ENCODE peak calls at places on chromosomes 6 and 20, in eight cellular contexts. S is colonic mucosa, M is psoas muscle, D is PC-3, V is hepatocyte, H is esophagus muscularis mucosa, I is A673, A is stomach. W is an unnamed sample.

GRCh38 chr6:152461556-152461955 is 175.6 kb downstream of the SYNE1 start:
- DNase-seq in H (no peak), V (no peak), M (no peak), D (peak; percentile 39), S (no peak), I (peak; percentile 55), A (no peak), W (no peak)

GRCh38 chr6:10725716-10726115 is 2.8 kb downstream of the TMEM14C start:
- DNase-seq in S (no peak), M (no peak), D (no peak), A (no peak), V (no peak), I (no peak), H (no peak), W (no peak)

GRCh38 chr6:76351275-76351674 is 278.8 kb upstream of the IMPG1 start:
- DNase-seq in S (no peak), V (peak; percentile 32), A (no peak), D (peak; percentile 20), I (peak; percentile 0), M (no peak), H (no peak), W (no peak)

GRCh38 chr6:130466052-130466743 is 100.4 kb downstream of the TMEM200A start:
- DNase-seq in V (no peak), D (peak; percentile 18), M (no peak), I (no peak), H (no peak), S (no peak), A (no peak), W (no peak)

GRCh38 chr6:129498950-129499870 is 210.8 kb downstream of the ARHGAP18 start:
- DNase-seq in S (peak; percentile 26), M (no peak), A (no peak), H (no peak), V (peak; percentile 74), D (peak; percentile 81), I (peak; percentile 84), W (no peak)

GRCh38 chr6:159125977-159126376 is 43.2 kb upstream of the FNDC1 start:
- DNase-seq in S (no peak), H (no peak), V (no peak), I (no peak), D (no peak), A (no peak), M (peak; percentile 84), W (no peak)

GRCh38 chr6:14734416-14735340 is 511.2 kb upstream of the JARID2 start:
- DNase-seq in D (peak; percentile 98), S (no peak), I (no peak), H (no peak), A (no peak), M (no peak), V (no peak), W (no peak)

GRCh38 chr20:59948828-59949720 is 8.9 kb downstream of the FAM217B start:
- DNase-seq in H (no peak), A (no peak), I (peak; percentile 62), S (no peak), V (peak; percentile 69), M (no peak), D (peak; percentile 69), W (no peak)

GRCh38 chr6:66328181-66328580 is 621.2 kb upstream of the EYS start:
- DNase-seq in V (no peak), I (no peak), H (no peak), A (no peak), D (peak; percentile 75), S (no peak), M (no peak), W (no peak)

GRCh38 chr6:26400626-26401025 is 1.4 kb upstream of the BTN3A1 start:
- DNase-seq in H (no peak), A (no peak), I (no peak), D (no peak), S (no peak), V (no peak), M (no peak), W (no peak)

GRCh38 chr20:31390490-31390889 is at the start of gene DEFB119:
- DNase-seq in H (no peak), A (no peak), M (no peak), S (no peak), D (no peak), I (no peak), V (no peak), W (no peak)

GRCh38 chr6:27608916-27609883 is 136.3 kb upstream of the ZNF184 start:
- DNase-seq in M (no peak), S (peak; percentile 41), H (no peak), I (peak; percentile 79), V (peak; percentile 79), D (peak; percentile 86), A (no peak), W (no peak)

GRCh38 chr20:20711413-20711812 is 1.0 kb downstream of the RALGAPA2 start:
- DNase-seq in I (no peak), S (peak; percentile 48), V (peak; percentile 42), M (no peak), H (peak; percentile 26), D (no peak), A (no peak), W (no peak)

GRCh38 chr6:137490506-137490905 is 3.7 kb downstream of the OLIG3 start:
- DNase-seq in S (no peak), A (no peak), I (no peak), V (no peak), M (no peak), H (peak; percentile 55), D (no peak), W (no peak)

GRCh38 chr6:137490961-137491360 is 3.2 kb downstream of the OLIG3 start:
- DNase-seq in A (no peak), I (no peak), H (peak; percentile 66), D (no peak), S (no peak), M (no peak), V (no peak), W (no peak)

GRCh38 chr6:137492771-137493217 is 1.4 kb downstream of the OLIG3 start:
- DNase-seq in S (no peak), D (no peak), I (no peak), H (no peak), A (no peak), M (no peak), V (no peak), W (no peak)

GRCh38 chr6:137492289-137492688 is 1.9 kb downstream of the OLIG3 start:
- DNase-seq in I (no peak), M (no peak), H (peak; percentile 34), V (no peak), S (no peak), D (no peak), A (no peak), W (no peak)

DNA sequence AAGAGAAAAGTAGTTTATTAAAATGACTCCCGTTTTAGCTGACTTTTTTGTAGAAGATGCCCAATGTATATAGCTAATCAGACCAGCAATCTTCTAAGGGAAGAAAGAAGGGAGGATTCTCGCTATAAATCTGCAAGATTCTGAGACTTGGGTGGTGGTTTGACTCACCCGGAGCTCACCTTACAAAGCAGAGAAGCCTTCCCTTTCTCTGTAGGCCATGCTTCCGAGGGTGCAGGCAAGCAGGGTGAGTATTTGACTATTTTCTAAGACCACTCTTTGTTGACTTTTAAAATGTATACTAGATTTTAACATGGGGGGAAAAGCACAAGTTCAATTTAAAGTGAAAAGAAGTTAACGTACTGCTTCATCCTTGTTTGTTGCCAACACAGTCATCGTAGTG is 2.7 kb downstream of the OLIG3 start:
- DNase-seq in D (no peak), A (no peak), H (peak; percentile 77), V (no peak), S (no peak), I (no peak), M (no peak), W (no peak)
- H3K4me3 ChIP-seq in D (no peak overlapping the region), A (no peak overlapping the region), H (no peak overlapping the region), V (no peak overlapping the region), S (no peak overlapping the region), I (no peak overlapping the region), M (no peak overlapping the region), W (no peak overlapping the region)

DNA sequence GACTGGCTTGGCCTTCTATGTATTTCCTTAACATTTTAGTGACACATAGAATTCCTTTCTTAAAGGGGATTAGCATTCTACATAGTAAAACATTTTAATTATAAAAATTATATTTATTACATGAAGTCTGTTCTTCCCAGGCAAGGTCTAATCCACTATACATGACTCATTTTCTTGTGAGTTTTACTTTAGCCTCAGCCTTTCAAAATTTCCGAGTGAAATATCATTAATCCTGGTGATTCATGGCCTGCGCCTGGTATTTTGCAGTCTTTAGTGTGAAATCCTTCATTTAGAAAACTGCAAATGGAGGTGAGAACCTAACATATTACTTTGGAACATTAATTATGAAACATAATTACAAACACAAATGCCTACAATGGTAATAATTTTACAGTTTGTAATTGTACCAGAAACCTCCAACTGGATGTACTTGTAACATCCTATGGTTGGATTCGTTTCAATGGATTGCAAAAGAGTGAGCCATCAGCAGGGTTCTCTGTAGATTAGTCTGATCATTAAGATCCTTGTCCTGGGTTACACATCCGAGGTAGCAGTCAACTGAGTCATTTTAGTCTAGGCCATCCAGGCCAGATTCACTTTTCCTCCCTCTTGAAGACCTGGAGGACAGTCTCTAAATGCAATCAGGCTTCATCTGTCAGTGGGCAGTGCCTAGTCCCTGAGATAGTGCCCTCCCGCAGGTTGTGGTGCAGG is 272.0 kb downstream of the PACRG start:
- DNase-seq in D (no peak), V (no peak), A (no peak), M (no peak), H (no peak), I (no peak), S (no peak), W (no peak)
- H3K27ac ChIP-seq in D (no peak overlapping the region), V (no peak overlapping the region), A (no peak overlapping the region), M (no peak overlapping the region), H (no peak overlapping the region), I (no peak overlapping the region), S (no peak overlapping the region), W (no peak overlapping the region)

DNA sequence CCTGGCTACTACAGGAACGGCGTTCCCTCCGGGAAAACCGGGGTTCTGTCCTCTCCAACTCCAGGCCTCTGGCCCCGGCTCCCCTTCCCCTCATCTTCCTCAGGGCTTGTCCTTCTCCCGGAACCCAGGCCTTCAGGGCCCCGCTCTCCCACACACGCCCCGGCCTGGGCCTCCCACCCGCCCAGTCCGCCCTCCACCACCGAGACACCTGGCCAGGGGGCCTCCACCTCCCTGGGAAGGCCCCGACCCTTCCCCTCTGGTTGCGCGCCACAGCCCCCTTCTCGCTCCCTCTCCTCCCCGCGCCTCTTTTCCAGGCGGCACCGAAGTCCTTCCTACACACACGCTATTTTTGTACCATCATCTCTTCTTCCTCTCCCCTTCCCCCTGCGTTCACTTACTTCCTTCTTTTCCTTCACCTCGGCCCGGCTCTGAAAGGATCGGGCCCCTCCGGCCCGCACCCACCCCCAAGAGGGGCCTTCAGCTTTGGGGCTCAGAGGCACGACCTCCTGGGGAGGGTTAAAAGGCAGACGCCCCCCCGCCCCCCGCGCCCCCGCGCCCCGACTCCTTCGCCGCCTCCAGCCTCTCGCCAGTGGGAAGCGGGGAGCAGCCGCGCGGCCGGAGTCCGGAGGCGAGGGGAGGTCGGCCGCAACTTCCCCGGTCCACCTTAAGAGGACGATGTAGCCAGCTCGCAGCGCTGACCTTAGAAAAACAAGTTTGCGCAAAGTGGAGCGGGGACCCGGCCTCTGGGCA is 1.3 kb upstream of the SIRPA start:
- DNase-seq in M (no peak), A (no peak), D (no peak), I (no peak), S (peak; percentile 30), V (no peak), H (no peak), W (no peak)
- H3K4me1 ChIP-seq in M (peaks cover 22% of the 10 kb centered on the region), A (peaks cover 56% of the 10 kb centered on the region), D (peaks cover 7% of the 10 kb centered on the region), I (peaks cover 68% of the 10 kb centered on the region), S (no peaks in the 10 kb centered on the region), V (peaks cover 18% of the 10 kb centered on the region), H (peaks cover 60% of the 10 kb centered on the region), W (peaks cover 52% of the 10 kb centered on the region)

DNA sequence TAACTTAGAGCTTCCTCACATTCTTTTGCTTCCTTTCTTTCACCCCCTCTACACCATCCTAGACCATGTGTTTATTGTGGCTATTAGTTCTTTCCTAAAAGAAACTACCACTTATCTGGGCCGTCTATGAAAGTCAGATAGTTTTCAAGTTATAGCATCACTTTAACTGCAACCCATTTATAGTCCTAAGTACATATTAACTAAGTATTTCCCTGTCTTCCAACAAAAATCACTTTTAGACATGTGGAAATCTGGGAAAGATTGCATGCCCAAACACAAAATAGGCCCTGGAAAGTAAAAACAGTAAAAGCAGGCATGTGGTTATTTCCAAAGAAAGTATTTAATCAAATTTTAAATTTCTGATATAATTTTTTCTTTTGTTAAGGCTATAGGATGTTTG is 5.5 kb downstream of the MYLIP start:
- DNase-seq in V (no peak), M (no peak), A (no peak), D (no peak), H (no peak), I (no peak), S (no peak), W (no peak)
- H3K4me3 ChIP-seq in V (no peak overlapping the region), M (peak overlapping the region; percentile 49), A (no peak overlapping the region), D (no peak overlapping the region), H (no peak overlapping the region), I (no peak overlapping the region), S (no peak overlapping the region), W (no peak overlapping the region)

W was measured in keratinocyte.